ENCODE peak calls at places on chromosomes 16 and 17, in nine cellular contexts. H is brain microvascular endothelial cell, T is tibial artery, I is body of pancreas, Z is cardiac fibroblast, J is heart right ventricle, B is neural progenitor cell, R is NB4, U is lung. V is an unnamed sample.

GRCh38 chr17:63140255-63140654 is 174.2 kb downstream of the TANC2 start:
- DNase-seq in H (peak), T (no peak), I (no peak), Z (peak), J (no peak), B (no peak), R (peak), U (no peak), V (peak)

GRCh38 chr17:57534863-57535651 is 210.0 kb downstream of the CCDC182 start:
- DNase-seq in H (no peak), T (no peak), I (no peak), Z (peak), J (no peak), B (no peak), R (no peak), U (no peak), V (no peak)

GRCh38 chr17:30263552-30264333 is 28.0 kb downstream of the BLMH start:
- DNase-seq in H (peak), T (no peak), I (peak), Z (peak), J (no peak), B (no peak), R (no peak), U (no peak), V (no peak)

GRCh38 chr16:47109361-47109760 is 34.4 kb downstream of the NETO2 start:
- DNase-seq in H (no peak), T (no peak), I (no peak), Z (no peak), J (no peak), B (no peak), R (no peak), U (no peak), V (no peak)

GRCh38 chr17:45042346-45043120 is 8.9 kb downstream of the DCAKD start:
- DNase-seq in H (no peak), T (no peak), I (no peak), Z (no peak), J (no peak), B (no peak), R (no peak), U (no peak), V (no peak)

GRCh38 chr16:31696968-31697743 is 169.5 kb downstream of the AHSP start:
- DNase-seq in H (peak), T (no peak), I (no peak), Z (peak), J (no peak), B (peak), R (peak), U (no peak), V (no peak)

GRCh38 chr17:29613371-29613837 is 9.3 kb downstream of the CORO6 start:
- DNase-seq in H (peak), T (peak), I (peak), Z (peak), J (peak), B (peak), R (peak), U (peak), V (peak)

GRCh38 chr16:11257131-11257938 is 1.3 kb upstream of the SOCS1 start:
- DNase-seq in H (peak), T (peak), I (peak), Z (peak), J (peak), B (peak), R (peak), U (peak), V (peak)

GRCh38 chr17:33438136-33438535 is 145.0 kb upstream of the ASIC2 start:
- DNase-seq in H (no peak), T (no peak), I (no peak), Z (no peak), J (no peak), B (no peak), R (peak), U (no peak), V (no peak)

GRCh38 chr16:86529160-86529559 is 18.8 kb downstream of the FOXF1 start:
- DNase-seq in H (no peak), T (no peak), I (no peak), Z (peak), J (no peak), B (no peak), R (no peak), U (no peak), V (no peak)

GRCh38 chr17:1573932-1574696 is 11.5 kb upstream of the PITPNA start:
- DNase-seq in H (peak), T (peak), I (peak), Z (peak), J (peak), B (peak), R (peak), U (peak), V (peak)

GRCh38 chr17:58329035-58329807 is 626 bp upstream of the TSPOAP1 start:
- DNase-seq in H (no peak), T (no peak), I (no peak), Z (no peak), J (no peak), B (peak), R (peak), U (peak), V (peak)

GRCh38 chr17:40431231-40431602 is 12.0 kb upstream of the IGFBP4 start:
- DNase-seq in H (no peak), T (peak), I (peak), Z (no peak), J (no peak), B (no peak), R (no peak), U (no peak), V (no peak)

GRCh38 chr17:29583324-29584248 is 5.9 kb downstream of the GIT1 start:
- DNase-seq in H (no peak), T (no peak), I (no peak), Z (no peak), J (no peak), B (no peak), R (no peak), U (no peak), V (peak)

GRCh38 chr16:30095166-30096078 is 591 bp downstream of the YPEL3 start:
- DNase-seq in H (no peak), T (no peak), I (peak), Z (no peak), J (peak), B (peak), R (no peak), U (no peak), V (no peak)

GRCh38 chr16:22346463-22346862 is 28.0 kb downstream of the CDR2 start:
- DNase-seq in H (no peak), T (no peak), I (no peak), Z (no peak), J (no peak), B (no peak), R (no peak), U (no peak), V (no peak)

GRCh38 chr16:56372013-56372634 is 53.2 kb downstream of the AMFR start:
- DNase-seq in H (no peak), T (no peak), I (no peak), Z (no peak), J (no peak), B (no peak), R (no peak), U (no peak), V (no peak)

GRCh38 chr17:44595216-44595775 is 38.0 kb downstream of the FZD2 start:
- DNase-seq in H (no peak), T (no peak), I (no peak), Z (no peak), J (no peak), B (no peak), R (no peak), U (no peak), V (no peak)

GRCh38 chr17:64016974-64017373 is 3.5 kb downstream of the ICAM2 start:
- DNase-seq in H (no peak), T (no peak), I (no peak), Z (no peak), J (no peak), B (no peak), R (no peak), U (no peak), V (no peak)

DNA sequence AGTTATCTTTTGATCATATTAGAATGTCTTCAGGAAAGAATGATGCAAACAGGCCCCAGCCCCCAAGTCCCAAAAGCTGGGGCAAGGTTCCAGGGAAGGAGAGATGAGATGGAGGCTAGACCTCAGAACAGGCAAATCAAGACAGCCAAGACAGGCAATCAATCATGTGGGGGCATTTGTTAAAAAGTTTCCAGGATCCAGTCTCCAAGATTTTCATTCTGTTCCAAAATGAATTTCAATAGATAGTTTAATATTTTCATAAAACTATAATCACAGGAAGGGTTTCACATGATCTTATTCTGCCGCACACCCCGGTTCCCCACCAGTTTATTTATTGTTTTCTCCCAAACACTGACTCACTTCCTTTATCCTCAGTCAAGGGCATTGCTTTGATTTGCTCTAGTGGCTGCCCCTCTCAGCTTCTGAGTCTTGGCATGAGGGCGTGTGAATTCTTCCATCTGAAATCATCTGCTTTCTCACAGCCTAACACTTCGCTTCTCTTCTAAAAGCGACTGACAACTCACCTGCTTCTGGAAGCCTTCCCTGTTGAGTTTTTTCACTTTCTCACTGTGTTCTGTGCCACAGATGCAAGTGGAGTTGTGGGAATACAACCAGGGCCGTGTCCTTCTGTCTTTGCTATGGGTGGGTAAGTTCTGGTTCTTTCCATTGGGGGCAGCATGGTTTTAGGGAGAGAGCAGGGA is 12.2 kb upstream of the TERF2 start:
- DNase-seq in H (peak), T (no peak), I (peak), Z (peak), J (no peak), B (peak), R (peak), U (no peak), V (no peak)
- TF ChIP-seq CTCF in H (peak), T (peak), I (peak), Z (peak), J (peak), B (peak), R (peak), U (peak), V (peak)

DNA sequence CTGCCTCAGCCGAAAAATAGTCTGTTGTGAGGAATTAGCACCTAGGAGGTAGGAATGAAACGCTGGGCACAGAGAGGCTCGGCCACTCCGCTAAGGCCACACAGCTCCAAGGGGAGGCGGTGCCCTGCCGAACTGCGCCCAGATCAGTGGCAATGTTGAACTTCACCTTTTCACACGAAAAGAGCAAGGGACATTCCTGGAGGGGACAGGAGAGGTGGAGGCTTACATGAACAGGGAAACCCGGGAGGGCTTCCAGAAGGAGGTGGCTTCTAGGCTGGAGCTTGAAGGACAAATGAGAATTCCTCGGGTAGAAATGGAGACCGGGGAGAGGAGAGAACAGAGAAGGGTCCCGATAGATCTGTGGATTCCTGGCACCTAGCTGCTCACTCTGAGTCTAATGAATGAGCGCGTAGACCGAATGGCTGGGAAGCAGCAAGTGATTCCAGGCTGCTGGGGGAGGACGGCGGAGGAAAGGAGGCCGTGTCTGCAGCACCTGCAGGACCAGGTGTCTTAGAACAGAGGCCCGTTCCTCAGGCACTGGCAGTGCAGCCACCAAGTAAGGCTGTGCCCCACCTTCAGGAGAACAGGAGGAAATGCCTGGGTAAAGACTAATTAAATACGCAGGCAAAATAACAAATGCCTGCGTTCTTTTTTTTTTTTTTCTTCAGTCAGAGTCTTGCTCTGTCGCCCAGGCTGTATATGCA is 723 bp upstream of the SLC38A10 start:
- DNase-seq in H (peak), T (no peak), I (peak), Z (peak), J (no peak), B (peak), R (peak), U (peak), V (no peak)
- TF ChIP-seq CTCF in H (peak), T (peak), I (peak), Z (peak), J (peak), B (peak), R (peak), U (no peak), V (peak)

GRCh38 chr17:66422181-66422580 is 119.8 kb downstream of the PRKCA start:
- DNase-seq in H (no peak), T (no peak), I (no peak), Z (no peak), J (no peak), B (no peak), R (no peak), U (no peak), V (no peak)
- TF ChIP-seq CTCF in H (no peak), T (no peak), I (no peak), Z (no peak), J (no peak), B (no peak), R (no peak), U (no peak), V (no peak)

DNA sequence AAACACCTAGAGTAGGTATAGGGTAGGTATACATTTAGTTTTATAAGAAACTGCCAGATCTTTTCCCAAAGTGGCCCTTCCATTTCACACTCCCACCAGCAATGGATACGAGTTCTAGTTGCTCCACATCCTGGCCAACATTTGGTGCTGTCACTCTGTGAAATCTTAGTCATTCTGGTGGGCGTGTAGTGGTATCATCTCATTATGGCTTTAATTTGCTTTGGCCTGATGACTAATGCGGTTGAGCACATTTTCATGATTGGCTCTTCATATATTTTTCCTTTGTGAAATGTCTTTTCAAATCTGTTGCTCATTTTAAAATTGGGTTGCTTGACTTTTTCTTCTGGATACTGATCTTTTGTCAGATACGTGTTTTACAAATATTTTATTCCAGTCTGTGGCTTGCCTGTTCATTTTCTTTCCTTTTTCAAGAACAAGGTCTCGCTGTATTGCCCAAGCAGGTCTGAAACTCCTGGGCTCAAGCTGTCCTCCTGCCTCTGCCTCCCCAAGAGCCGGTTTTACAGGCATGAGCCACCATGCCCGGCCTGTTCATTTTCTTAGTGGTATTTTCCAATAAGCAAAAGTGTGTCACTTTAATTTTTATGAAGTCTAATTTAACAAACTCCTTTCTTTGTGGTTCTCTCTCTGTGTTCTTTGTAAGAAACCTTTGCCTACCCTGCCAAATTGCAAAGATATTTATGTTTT is 192.4 kb downstream of the SEC14L1 start:
- DNase-seq in H (peak), T (peak), I (peak), Z (peak), J (no peak), B (no peak), R (peak), U (peak), V (no peak)
- TF ChIP-seq CTCF in H (no peak), T (no peak), I (no peak), Z (no peak), J (no peak), B (no peak), R (no peak), U (no peak), V (no peak)

GRCh38 chr17:17780941-17781590 is 55.7 kb downstream of the SREBF1 start:
- DNase-seq in H (peak), T (peak), I (no peak), Z (peak), J (no peak), B (peak), R (peak), U (no peak), V (no peak)
- TF ChIP-seq CTCF in H (peak), T (no peak), I (peak), Z (no peak), J (no peak), B (peak), R (no peak), U (no peak), V (no peak)

V was measured in CD14-positive monocyte.